ENCODE peak calls at places on chromosome 11, in four cellular contexts. One of them, this sample, is unnamed. For H3K4me1, the result is how much of the 10 kb centered on the place peaks cover.

GRCh38 chr11:30789270-30789669 is 203.1 kb upstream of the MPPED2 start:
- DNase-seq in breast epithelium: no peak
- DNase-seq in NT2/D1: no peak
- DNase-seq in adipocyte: no peak
- DNase-seq in this sample: no peak

GRCh38 chr11:57566035-57566504 is 1.4 kb downstream of the UBE2L6 start:
- DNase-seq in adipocyte: peak
- DNase-seq in NT2/D1: no peak
- DNase-seq in breast epithelium: no peak
- DNase-seq in this sample: no peak

GRCh38 chr11:70074701-70075100 is 3.4 kb upstream of the ANO1 start:
- DNase-seq in adipocyte: no peak
- DNase-seq in breast epithelium: peak
- DNase-seq in NT2/D1: no peak
- DNase-seq in this sample: no peak

GRCh38 chr11:74084796-74085541 is 76.1 kb upstream of the UCP3 start:
- DNase-seq in breast epithelium: no peak
- DNase-seq in adipocyte: peak
- DNase-seq in NT2/D1: no peak
- DNase-seq in this sample: no peak

GRCh38 chr11:48012051-48012391 is 31.7 kb downstream of the PTPRJ start:
- DNase-seq in NT2/D1: no peak
- DNase-seq in adipocyte: no peak
- DNase-seq in breast epithelium: no peak
- DNase-seq in this sample: no peak

GRCh38 chr11:131418214-131418613 is 47.8 kb downstream of the NTM start:
- DNase-seq in NT2/D1: no peak
- DNase-seq in breast epithelium: no peak
- DNase-seq in adipocyte: no peak
- DNase-seq in this sample: no peak

GRCh38 chr11:42960521-42961088 is 351.2 kb upstream of the API5 start:
- DNase-seq in NT2/D1: no peak
- DNase-seq in adipocyte: no peak
- DNase-seq in breast epithelium: no peak
- DNase-seq in this sample: no peak

GRCh38 chr11:92423133-92423532 is 198.5 kb downstream of the FAT3 start:
- DNase-seq in adipocyte: no peak
- DNase-seq in NT2/D1: no peak
- DNase-seq in breast epithelium: no peak
- DNase-seq in this sample: no peak

GRCh38 chr11:93522448-93522847 is 20.7 kb downstream of the SMCO4 start:
- DNase-seq in adipocyte: no peak
- DNase-seq in NT2/D1: no peak
- DNase-seq in breast epithelium: no peak
- DNase-seq in this sample: no peak

GRCh38 chr11:10302744-10303557 is 1.9 kb upstream of the ADM start:
- DNase-seq in adipocyte: peak
- DNase-seq in NT2/D1: no peak
- DNase-seq in breast epithelium: peak
- DNase-seq in this sample: peak

GRCh38 chr11:10302294-10302743 is 2.6 kb upstream of the ADM start:
- DNase-seq in breast epithelium: no peak
- DNase-seq in NT2/D1: no peak
- DNase-seq in adipocyte: no peak
- DNase-seq in this sample: no peak

GRCh38 chr11:10304495-10305261 is at the start of gene ADM:
- DNase-seq in NT2/D1: no peak
- DNase-seq in adipocyte: peak
- DNase-seq in breast epithelium: peak
- DNase-seq in this sample: peak

GRCh38 chr11:10303558-10304363 is 1.1 kb upstream of the ADM start:
- DNase-seq in NT2/D1: no peak
- DNase-seq in breast epithelium: no peak
- DNase-seq in adipocyte: peak
- DNase-seq in this sample: no peak

DNA sequence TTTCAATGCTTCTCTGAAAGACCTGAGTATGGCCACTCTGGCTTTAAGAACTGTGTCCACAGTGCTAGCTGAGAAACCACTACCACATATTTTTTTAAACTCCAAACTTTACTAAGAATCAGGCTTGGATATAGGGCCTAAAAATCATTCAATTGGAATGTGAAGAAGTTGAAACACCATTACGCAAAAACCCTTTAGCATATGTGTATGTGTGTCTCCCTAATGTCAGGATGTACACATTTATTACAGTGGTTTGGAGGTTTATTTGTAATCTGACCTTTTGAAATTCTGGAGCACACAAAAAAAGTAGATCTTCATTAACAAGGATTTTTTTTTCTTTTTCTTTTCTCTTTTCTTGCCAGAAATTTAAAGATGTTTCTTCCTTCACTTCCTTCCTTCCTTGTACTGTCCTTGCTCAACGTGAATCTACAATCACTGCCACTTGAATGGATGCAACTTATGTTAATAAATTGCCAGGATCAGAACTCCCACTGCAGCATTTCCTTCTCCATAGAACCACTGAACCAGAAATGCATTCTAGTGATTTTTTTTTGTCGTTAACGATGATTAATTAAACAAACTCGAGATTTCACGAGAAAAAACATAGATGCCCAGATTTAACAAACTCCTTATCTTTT is 3.1 kb upstream of the ADM start:
- DNase-seq in NT2/D1: no peak
- DNase-seq in adipocyte: peak
- DNase-seq in breast epithelium: no peak
- DNase-seq in this sample: no peak
- H3K4me1 ChIP-seq in NT2/D1: under half
- H3K4me1 ChIP-seq in adipocyte: under half
- H3K4me1 ChIP-seq in breast epithelium: under half
- H3K4me1 ChIP-seq in this sample: under half

GRCh38 chr11:33266418-33267215 is 9.4 kb downstream of the HIPK3 start:
- DNase-seq in adipocyte: peak
- DNase-seq in NT2/D1: no peak
- DNase-seq in breast epithelium: no peak
- DNase-seq in this sample: no peak
- H3K4me1 ChIP-seq in adipocyte: half or more
- H3K4me1 ChIP-seq in NT2/D1: under half
- H3K4me1 ChIP-seq in breast epithelium: under half
- H3K4me1 ChIP-seq in this sample: under half

GRCh38 chr11:114131366-114131963 is 72.0 kb downstream of the ZBTB16 start:
- DNase-seq in adipocyte: no peak
- DNase-seq in breast epithelium: no peak
- DNase-seq in NT2/D1: no peak
- DNase-seq in this sample: no peak
- H3K4me1 ChIP-seq in adipocyte: half or more
- H3K4me1 ChIP-seq in breast epithelium: under half
- H3K4me1 ChIP-seq in NT2/D1: under half
- H3K4me1 ChIP-seq in this sample: under half

GRCh38 chr11:117551761-117552343 is 224.2 kb downstream of the CEP164 start:
- DNase-seq in breast epithelium: no peak
- DNase-seq in NT2/D1: no peak
- DNase-seq in adipocyte: no peak
- DNase-seq in this sample: no peak
- H3K4me1 ChIP-seq in breast epithelium: under half
- H3K4me1 ChIP-seq in NT2/D1: under half
- H3K4me1 ChIP-seq in adipocyte: under half
- H3K4me1 ChIP-seq in this sample: under half

GRCh38 chr11:111525456-111525855 is 10.9 kb downstream of the HOATZ start:
- DNase-seq in breast epithelium: no peak
- DNase-seq in NT2/D1: no peak
- DNase-seq in adipocyte: no peak
- DNase-seq in this sample: no peak
- H3K4me1 ChIP-seq in breast epithelium: under half
- H3K4me1 ChIP-seq in NT2/D1: under half
- H3K4me1 ChIP-seq in adipocyte: under half
- H3K4me1 ChIP-seq in this sample: under half